ENCODE peak calls at places on chromosomes 7 and 10, in seven cellular contexts. K is activated CD8-positive, alpha-beta memory T cell treated with anti-CD3 and anti-CD28 coated beads for 48 hours; L is left ventricle myocardium inferior; G is lung; A is non-pigmented ciliary epithelial cell; W is Calu3; D is activated gamma-delta T cell. Q is an unnamed sample.

GRCh38 chr10:24446739-24447138 is 237.8 kb downstream of the KIAA1217 start:
- DNase-seq in L (no peak), K (no peak), W (no peak), D (no peak), A (peak; percentile 95), G (no peak), Q (no peak)

GRCh38 chr10:29994833-29995232 is 64.6 kb downstream of the JCAD start:
- DNase-seq in W (no peak), G (no peak), K (no peak), L (no peak), D (no peak), A (no peak), Q (no peak)

GRCh38 chr7:27134392-27134791 is 3.8 kb upstream of the HOXA4 start:
- DNase-seq in K (no peak), A (no peak), G (no peak), L (no peak), W (no peak), D (no peak), Q (no peak)

GRCh38 chr10:64733980-64734379 is 1212.8 kb downstream of the REEP3 start:
- DNase-seq in K (no peak), A (no peak), L (no peak), D (no peak), G (no peak), W (peak; percentile 65), Q (no peak)

GRCh38 chr7:138663741-138664710 is 37.1 kb downstream of the SVOPL start:
- DNase-seq in W (peak; percentile 38), D (no peak), G (no peak), A (no peak), K (no peak), L (no peak), Q (no peak)

GRCh38 chr10:131277969-131278368 is 33.6 kb downstream of the TCERG1L start:
- DNase-seq in L (no peak), G (no peak), W (no peak), K (no peak), D (no peak), A (no peak), Q (no peak)

GRCh38 chr10:14190702-14191101 is 140.0 kb downstream of the FRMD4A start:
- DNase-seq in A (no peak), D (no peak), L (no peak), G (no peak), W (no peak), K (no peak), Q (no peak)

GRCh38 chr7:157718303-157719007 is 381.7 kb downstream of the DNAJB6 start:
- DNase-seq in G (no peak), K (no peak), W (no peak), D (no peak), A (no peak), L (no peak), Q (no peak)

GRCh38 chr10:30812018-30812851 is 182.7 kb upstream of the LYZL2 start:
- DNase-seq in W (no peak), D (no peak), K (no peak), L (peak; percentile 34), G (peak; percentile 36), A (peak; percentile 81), Q (no peak)

GRCh38 chr10:24353319-24353718 is 144.4 kb downstream of the KIAA1217 start:
- DNase-seq in A (no peak), L (no peak), G (no peak), W (no peak), D (no peak), K (no peak), Q (no peak)

GRCh38 chr7:30843741-30844482 is 67.7 kb upstream of the AQP1 start:
- DNase-seq in A (no peak), W (no peak), K (no peak), L (no peak), D (no peak), G (no peak), Q (no peak)

GRCh38 chr7:69696686-69697685 is 98.7 kb downstream of the AUTS2 start:
- DNase-seq in W (no peak), G (no peak), A (no peak), L (no peak), K (no peak), D (no peak), Q (no peak)

GRCh38 chr10:69383485-69384089 is 33.1 kb downstream of the TACR2 start:
- DNase-seq in W (no peak), D (no peak), A (no peak), G (no peak), K (no peak), L (peak; percentile 46), Q (no peak)

GRCh38 chr7:41148521-41148951 is 554.4 kb downstream of the INHBA start:
- DNase-seq in A (peak; percentile 79), K (no peak), G (no peak), W (no peak), D (no peak), L (no peak), Q (no peak)